ENCODE peak calls at places on chromosome 6, in seven cellular contexts. X, T, F, R, P, A and U are unnamed samples. For H3K4me1, the result is how much of the 10 kb centered on the place peaks cover.

GRCh38 chr6:144139817-144140216 is 10.5 kb upstream of the STX11 start:
- DNase-seq in X (no peak), T (no peak), F (no peak), R (no peak), P (no peak), A (no peak), U (no peak)

GRCh38 chr6:132504757-132505156 is 8.2 kb downstream of the STX7 start:
- DNase-seq in X (no peak), T (no peak), F (no peak), R (no peak), P (no peak), A (no peak), U (peak)

GRCh38 chr6:137095651-137096238 is 51.0 kb upstream of the IL20RA start:
- DNase-seq in X (no peak), T (no peak), F (no peak), R (no peak), P (no peak), A (no peak), U (no peak)

GRCh38 chr6:16335176-16335575 is 96.8 kb downstream of the GMPR start:
- DNase-seq in X (no peak), T (no peak), F (no peak), R (no peak), P (no peak), A (no peak), U (no peak)

GRCh38 chr6:89313006-89313405 is 2.1 kb downstream of the GABRR2 start:
- DNase-seq in X (no peak), T (no peak), F (no peak), R (no peak), P (peak), A (peak), U (no peak)

GRCh38 chr6:27687154-27688013 is 214.5 kb upstream of the ZNF184 start:
- DNase-seq in X (peak), T (peak), F (peak), R (peak), P (no peak), A (peak), U (peak)

GRCh38 chr6:54860739-54861138 is 14.2 kb downstream of the FAM83B start:
- DNase-seq in X (no peak), T (no peak), F (no peak), R (no peak), P (no peak), A (peak), U (no peak)

GRCh38 chr6:134956676-134957075 is 6.8 kb upstream of the ALDH8A1 start:
- DNase-seq in X (no peak), T (no peak), F (no peak), R (no peak), P (no peak), A (peak), U (no peak)

GRCh38 chr6:167704396-167704801 is 122.3 kb upstream of the AFDN start:
- DNase-seq in X (no peak), T (no peak), F (peak), R (peak), P (no peak), A (no peak), U (no peak)

GRCh38 chr6:167678102-167679101 is 148.3 kb upstream of the AFDN start:
- DNase-seq in X (no peak), T (no peak), F (peak), R (no peak), P (peak), A (no peak), U (peak)

GRCh38 chr6:142357879-142358278 is 56.1 kb downstream of the ADGRG6 start:
- DNase-seq in X (no peak), T (no peak), F (no peak), R (no peak), P (no peak), A (peak), U (no peak)

GRCh38 chr6:169618526-169619490 is 83.0 kb downstream of the WDR27 start:
- DNase-seq in X (no peak), T (no peak), F (no peak), R (no peak), P (no peak), A (peak), U (no peak)

GRCh38 chr6:77368660-77369313 is 94.5 kb downstream of the HTR1B start:
- DNase-seq in X (no peak), T (no peak), F (no peak), R (no peak), P (no peak), A (peak), U (no peak)

GRCh38 chr6:11398451-11399326 is 138.9 kb upstream of the TMEM170B start:
- DNase-seq in X (no peak), T (no peak), F (no peak), R (no peak), P (no peak), A (peak), U (no peak)

GRCh38 chr6:76264466-76264865 is 192.0 kb upstream of the IMPG1 start:
- DNase-seq in X (no peak), T (no peak), F (no peak), R (no peak), P (no peak), A (no peak), U (no peak)

GRCh38 chr6:170167657-170168159 is 123.2 kb downstream of the DLL1 start:
- DNase-seq in X (no peak), T (no peak), F (peak), R (peak), P (no peak), A (no peak), U (no peak)

GRCh38 chr6:118918326-118918725 is 16.6 kb downstream of the MCM9 start:
- DNase-seq in X (no peak), T (no peak), F (no peak), R (no peak), P (no peak), A (peak), U (no peak)

GRCh38 chr6:165987483-165988305 is 180.0 kb downstream of the TBXT start:
- DNase-seq in X (no peak), T (peak), F (peak), R (no peak), P (peak), A (peak), U (peak)

GRCh38 chr6:168920289-168920688 is 333.4 kb downstream of the THBS2 start:
- DNase-seq in X (no peak), T (no peak), F (no peak), R (no peak), P (no peak), A (no peak), U (no peak)

GRCh38 chr6:136761227-136761922 is 30.9 kb downstream of the MAP3K5 start:
- DNase-seq in X (no peak), T (no peak), F (no peak), R (peak), P (no peak), A (peak), U (no peak)

GRCh38 chr6:152129606-152130249 is 322.2 kb downstream of the ESR1 start:
- DNase-seq in X (no peak), T (no peak), F (no peak), R (no peak), P (no peak), A (peak), U (peak)

GRCh38 chr6:4449409-4449808 is 314.0 kb upstream of the ECI2 start:
- DNase-seq in X (no peak), T (no peak), F (no peak), R (no peak), P (no peak), A (no peak), U (no peak)

GRCh38 chr6:41785689-41786450 is 1.6 kb upstream of the TOMM6 start:
- DNase-seq in X (no peak), T (no peak), F (no peak), R (no peak), P (no peak), A (no peak), U (no peak)

GRCh38 chr6:73116330-73116729 is 109.0 kb downstream of the KHDC1L start:
- DNase-seq in X (no peak), T (no peak), F (no peak), R (no peak), P (no peak), A (no peak), U (no peak)

DNA sequence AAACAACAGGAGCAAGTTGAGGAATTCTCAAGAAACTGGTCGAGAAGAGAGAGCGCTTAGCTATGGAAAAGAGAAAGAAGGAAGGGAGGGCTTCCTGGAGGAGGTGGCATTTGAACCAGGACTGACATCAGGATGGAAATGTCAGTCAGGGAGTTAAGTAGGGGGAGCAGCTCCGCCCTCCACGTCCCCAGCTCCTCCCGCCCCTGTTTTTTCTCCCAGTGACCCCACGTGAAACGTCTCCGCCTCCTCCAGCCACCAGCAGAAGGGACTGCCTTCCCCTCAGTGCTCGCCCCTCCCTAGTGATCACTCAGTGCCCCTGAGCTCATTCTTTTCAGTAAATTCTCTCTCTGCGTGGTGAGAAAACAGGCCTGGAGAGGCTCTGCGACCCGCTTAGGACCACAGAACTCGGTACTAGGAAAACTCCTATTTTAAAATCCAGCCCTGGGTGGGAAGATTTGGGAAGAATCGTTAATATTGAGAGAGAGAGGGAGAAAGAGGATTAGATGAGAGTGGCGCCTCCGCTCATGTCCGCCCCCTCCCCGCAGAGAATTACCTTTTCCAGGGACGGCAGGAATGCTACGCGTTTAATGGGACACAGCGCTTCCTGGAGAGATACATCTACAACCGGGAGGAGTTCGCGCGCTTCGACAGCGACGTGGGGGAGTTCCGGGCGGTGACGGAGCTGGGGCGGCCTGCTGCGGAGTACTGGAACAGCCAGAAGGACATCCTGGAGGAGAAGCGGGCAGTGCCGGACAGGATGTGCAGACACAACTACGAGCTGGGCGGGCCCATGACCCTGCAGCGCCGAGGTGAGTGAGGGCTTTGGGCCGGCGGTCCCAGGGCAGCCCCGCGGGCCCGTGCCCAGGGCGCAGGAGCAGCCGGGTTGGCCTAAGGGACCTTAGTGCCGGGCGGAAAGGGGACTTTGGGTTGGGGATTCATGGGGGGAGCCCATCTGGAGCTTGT is 4.6 kb downstream of the HLA-DPB1 start:
- DNase-seq in X (peak), T (peak), F (peak), R (peak), P (no peak), A (peak), U (peak)
- TF ChIP-seq POLR2A in X (no peak), T (peak), F (no peak), R (no peak), P (peak), A (no peak), U (no peak)

GRCh38 chr6:52513464-52513863 is 63.4 kb downstream of the TRAM2 start:
- DNase-seq in X (no peak), T (no peak), F (no peak), R (no peak), P (no peak), A (no peak), U (no peak)
- H3K4me1 ChIP-seq in X (under half), T (under half), F (under half), R (under half), P (under half), A (half or more), U (under half)

DNA sequence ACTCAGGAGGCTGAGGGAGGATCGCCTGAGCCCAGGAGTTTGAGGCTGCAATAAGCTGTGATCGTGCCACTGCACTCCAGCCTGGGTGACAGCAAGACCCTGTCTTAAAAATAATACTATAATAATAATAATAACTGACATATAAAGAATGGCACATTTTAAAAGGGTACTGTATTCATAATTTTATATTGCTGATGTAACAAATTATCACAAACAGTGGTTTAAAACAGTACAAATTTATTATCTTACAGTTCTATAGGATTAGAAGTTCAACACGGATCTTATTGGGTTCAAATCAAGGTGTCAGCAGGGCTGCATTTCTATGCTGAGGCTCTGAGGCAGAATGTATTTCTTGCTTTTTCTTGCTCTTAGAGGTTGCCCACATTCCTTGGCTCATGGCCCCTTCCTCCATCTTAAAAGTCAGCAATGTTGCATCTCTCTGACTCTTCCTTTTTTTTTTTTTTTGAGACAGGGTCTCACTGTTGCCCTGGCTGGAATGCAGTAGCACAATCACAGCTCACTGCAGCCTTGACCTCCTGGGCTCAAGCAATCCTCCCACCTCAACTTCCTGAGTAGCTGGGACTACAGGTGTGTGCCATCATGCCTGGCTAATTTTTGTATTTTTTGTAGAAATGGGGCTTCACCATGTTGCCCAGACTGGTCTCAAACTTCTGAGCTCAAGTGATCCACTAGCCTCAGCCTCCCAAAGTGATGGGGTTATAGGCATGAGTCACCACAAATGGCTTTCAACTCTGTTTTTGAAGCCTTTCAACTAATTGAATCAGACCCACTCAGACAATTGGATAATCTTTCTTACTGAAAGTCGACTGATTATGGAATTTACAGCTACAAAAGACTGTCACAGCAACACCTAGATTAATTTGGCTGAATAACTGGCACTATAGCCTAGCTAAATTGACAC is 22.8 kb upstream of the SRSF3 start:
- DNase-seq in X (no peak), T (no peak), F (no peak), R (no peak), P (no peak), A (no peak), U (no peak)
- TF ChIP-seq POLR2A in X (no peak), T (no peak), F (no peak), R (no peak), P (no peak), A (no peak), U (no peak)

GRCh38 chr6:128557086-128557485 is 36.7 kb upstream of the PTPRK start:
- DNase-seq in X (no peak), T (no peak), F (no peak), R (no peak), P (no peak), A (peak), U (no peak)
- H3K4me1 ChIP-seq in X (under half), T (under half), F (under half), R (under half), P (under half), A (under half), U (under half)

DNA sequence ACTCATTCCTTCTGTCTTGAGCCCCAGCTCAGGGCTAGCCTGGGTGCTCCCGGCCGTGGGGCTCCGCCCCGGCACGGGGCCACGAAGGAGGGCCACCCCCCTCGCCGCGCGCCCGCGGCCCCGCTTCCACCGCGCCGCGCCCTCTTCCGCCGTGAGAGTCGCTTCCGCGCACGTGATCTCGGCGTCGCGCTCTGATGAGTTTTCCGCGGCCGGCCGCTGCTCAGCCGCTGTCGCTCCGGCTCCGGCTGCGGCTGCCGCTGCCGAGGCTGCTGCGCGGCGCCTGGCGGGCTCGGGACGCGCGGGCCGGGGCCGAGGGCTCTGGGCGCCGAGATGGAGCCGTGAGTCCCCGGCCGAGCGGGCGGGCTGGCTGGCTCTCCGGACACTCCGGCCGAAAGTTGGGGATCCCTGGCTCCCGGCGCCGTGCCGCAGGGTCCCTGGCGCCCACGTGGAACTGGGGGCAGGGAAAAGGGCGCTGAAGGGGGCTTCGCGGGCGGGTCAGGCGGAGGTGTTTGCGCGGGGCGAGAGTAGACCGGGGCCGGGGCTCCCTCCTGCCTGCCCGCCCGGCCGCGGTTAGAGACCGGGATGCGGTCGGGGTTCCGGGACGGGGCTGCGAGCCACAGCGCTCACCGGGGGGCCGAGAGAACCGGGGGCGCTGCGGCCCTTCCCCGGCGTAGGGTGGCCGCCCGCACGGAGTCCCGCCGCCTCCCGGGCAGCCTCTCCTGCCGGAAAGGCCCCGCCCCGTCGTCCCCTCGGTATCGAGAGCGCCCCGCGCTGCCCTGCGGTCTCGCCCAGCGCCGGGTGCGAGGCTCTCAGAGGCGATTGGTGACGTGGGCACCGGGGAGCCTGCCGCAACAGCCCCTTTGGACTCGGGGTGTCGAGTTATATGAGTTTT is at the start of gene TMEM181:
- DNase-seq in X (peak), T (peak), F (peak), R (peak), P (peak), A (peak), U (peak)
- TF ChIP-seq POLR2A in X (peak), T (peak), F (no peak), R (peak), P (peak), A (peak), U (peak)

GRCh38 chr6:3351105-3351676 is 92.4 kb downstream of the PSMG4 start:
- DNase-seq in X (no peak), T (peak), F (peak), R (no peak), P (no peak), A (no peak), U (no peak)
- H3K4me1 ChIP-seq in X (under half), T (under half), F (under half), R (under half), P (under half), A (under half), U (under half)

GRCh38 chr6:36334832-36335459 is 1.7 kb downstream of the BNIP5 start:
- DNase-seq in X (no peak), T (no peak), F (no peak), R (no peak), P (no peak), A (no peak), U (no peak)
- TF ChIP-seq POLR2A in X (no peak), T (no peak), F (no peak), R (no peak), P (no peak), A (no peak), U (no peak)

GRCh38 chr6:45633272-45633908 is 255.7 kb upstream of the SUPT3H start:
- DNase-seq in X (no peak), T (no peak), F (no peak), R (no peak), P (no peak), A (no peak), U (no peak)
- H3K4me1 ChIP-seq in X (under half), T (under half), F (under half), R (under half), P (under half), A (under half), U (under half)

GRCh38 chr6:35497571-35498406 is 910 bp upstream of the TEAD3 start:
- DNase-seq in X (peak), T (peak), F (peak), R (peak), P (no peak), A (peak), U (peak)
- TF ChIP-seq POLR2A in X (no peak), T (no peak), F (no peak), R (no peak), P (no peak), A (peak), U (peak)

GRCh38 chr6:35508542-35508941 is 4.2 kb downstream of the TULP1 start:
- DNase-seq in X (no peak), T (no peak), F (no peak), R (no peak), P (no peak), A (no peak), U (no peak)
- H3K4me1 ChIP-seq in X (under half), T (under half), F (under half), R (under half), P (under half), A (under half), U (under half)